ENCODE peak calls at places on chromosomes 2 and 18, in ten cellular contexts. One of them, this sample, is unnamed.

GRCh38 chr2:26164231-26164630 is 8.7 kb upstream of the GAREM2 start:
- DNase-seq in SHP77: no peak
- DNase-seq in CD8-positive, alpha-beta memory T cell: no peak
- DNase-seq in OCI-LY7: no peak
- DNase-seq in stimulated activated CD4-positive, alpha-beta T cell treated with anti-CD3 and anti-CD28 coated beads, TNF-alpha, amount 100 ng/mL, for 24 hours: no peak
- DNase-seq in midbrain: peak
- DNase-seq in left lung: no peak
- DNase-seq in NCI-H1417: no peak
- DNase-seq in fibroblast of pulmonary artery: no peak
- DNase-seq in T-helper 2 cell: no peak
- DNase-seq in this sample: no peak

GRCh38 chr2:149098722-149099121 is 60.2 kb downstream of the LYPD6B start:
- DNase-seq in SHP77: no peak
- DNase-seq in CD8-positive, alpha-beta memory T cell: no peak
- DNase-seq in midbrain: no peak
- DNase-seq in left lung: no peak
- DNase-seq in stimulated activated CD4-positive, alpha-beta T cell treated with anti-CD3 and anti-CD28 coated beads, TNF-alpha, amount 100 ng/mL, for 24 hours: no peak
- DNase-seq in fibroblast of pulmonary artery: peak
- DNase-seq in OCI-LY7: no peak
- DNase-seq in NCI-H1417: no peak
- DNase-seq in T-helper 2 cell: no peak
- DNase-seq in this sample: no peak

GRCh38 chr2:218886461-218886947 is 5.9 kb downstream of the WNT10A start:
- DNase-seq in SHP77: peak
- DNase-seq in OCI-LY7: no peak
- DNase-seq in NCI-H1417: peak
- DNase-seq in CD8-positive, alpha-beta memory T cell: no peak
- DNase-seq in fibroblast of pulmonary artery: no peak
- DNase-seq in left lung: no peak
- DNase-seq in stimulated activated CD4-positive, alpha-beta T cell treated with anti-CD3 and anti-CD28 coated beads, TNF-alpha, amount 100 ng/mL, for 24 hours: no peak
- DNase-seq in midbrain: peak
- DNase-seq in T-helper 2 cell: no peak
- DNase-seq in this sample: no peak

GRCh38 chr2:233353769-233354499 is at the start of gene DGKD:
- DNase-seq in NCI-H1417: peak
- DNase-seq in stimulated activated CD4-positive, alpha-beta T cell treated with anti-CD3 and anti-CD28 coated beads, TNF-alpha, amount 100 ng/mL, for 24 hours: peak
- DNase-seq in SHP77: no peak
- DNase-seq in fibroblast of pulmonary artery: peak
- DNase-seq in left lung: peak
- DNase-seq in CD8-positive, alpha-beta memory T cell: peak
- DNase-seq in OCI-LY7: peak
- DNase-seq in T-helper 2 cell: peak
- DNase-seq in midbrain: peak
- DNase-seq in this sample: peak

GRCh38 chr2:43084699-43085091 is 141.7 kb downstream of the ZFP36L2 start:
- DNase-seq in SHP77: no peak
- DNase-seq in left lung: peak
- DNase-seq in midbrain: no peak
- DNase-seq in NCI-H1417: no peak
- DNase-seq in T-helper 2 cell: no peak
- DNase-seq in stimulated activated CD4-positive, alpha-beta T cell treated with anti-CD3 and anti-CD28 coated beads, TNF-alpha, amount 100 ng/mL, for 24 hours: no peak
- DNase-seq in CD8-positive, alpha-beta memory T cell: no peak
- DNase-seq in fibroblast of pulmonary artery: peak
- DNase-seq in OCI-LY7: no peak
- DNase-seq in this sample: peak

GRCh38 chr2:40384714-40385113 is 67.2 kb downstream of the SLC8A1 start:
- DNase-seq in midbrain: no peak
- DNase-seq in fibroblast of pulmonary artery: peak
- DNase-seq in CD8-positive, alpha-beta memory T cell: no peak
- DNase-seq in OCI-LY7: no peak
- DNase-seq in NCI-H1417: no peak
- DNase-seq in stimulated activated CD4-positive, alpha-beta T cell treated with anti-CD3 and anti-CD28 coated beads, TNF-alpha, amount 100 ng/mL, for 24 hours: no peak
- DNase-seq in SHP77: no peak
- DNase-seq in left lung: no peak
- DNase-seq in T-helper 2 cell: no peak
- DNase-seq in this sample: no peak

GRCh38 chr2:46874236-46874929 is 41.2 kb downstream of the MCFD2 start:
- DNase-seq in CD8-positive, alpha-beta memory T cell: no peak
- DNase-seq in NCI-H1417: no peak
- DNase-seq in OCI-LY7: no peak
- DNase-seq in T-helper 2 cell: no peak
- DNase-seq in midbrain: no peak
- DNase-seq in SHP77: no peak
- DNase-seq in fibroblast of pulmonary artery: no peak
- DNase-seq in stimulated activated CD4-positive, alpha-beta T cell treated with anti-CD3 and anti-CD28 coated beads, TNF-alpha, amount 100 ng/mL, for 24 hours: no peak
- DNase-seq in left lung: no peak
- DNase-seq in this sample: no peak

GRCh38 chr2:217414429-217414828 is 554.6 kb upstream of the TNP1 start:
- DNase-seq in midbrain: no peak
- DNase-seq in left lung: no peak
- DNase-seq in CD8-positive, alpha-beta memory T cell: no peak
- DNase-seq in T-helper 2 cell: no peak
- DNase-seq in stimulated activated CD4-positive, alpha-beta T cell treated with anti-CD3 and anti-CD28 coated beads, TNF-alpha, amount 100 ng/mL, for 24 hours: no peak
- DNase-seq in OCI-LY7: no peak
- DNase-seq in fibroblast of pulmonary artery: no peak
- DNase-seq in NCI-H1417: no peak
- DNase-seq in SHP77: no peak
- DNase-seq in this sample: no peak

GRCh38 chr18:42018831-42019230 is 63.8 kb downstream of the PIK3C3 start:
- DNase-seq in T-helper 2 cell: no peak
- DNase-seq in fibroblast of pulmonary artery: no peak
- DNase-seq in midbrain: no peak
- DNase-seq in stimulated activated CD4-positive, alpha-beta T cell treated with anti-CD3 and anti-CD28 coated beads, TNF-alpha, amount 100 ng/mL, for 24 hours: no peak
- DNase-seq in CD8-positive, alpha-beta memory T cell: no peak
- DNase-seq in OCI-LY7: no peak
- DNase-seq in SHP77: no peak
- DNase-seq in left lung: no peak
- DNase-seq in NCI-H1417: no peak
- DNase-seq in this sample: no peak

GRCh38 chr2:144364988-144365738 is 154.8 kb downstream of the ZEB2 start:
- DNase-seq in T-helper 2 cell: no peak
- DNase-seq in stimulated activated CD4-positive, alpha-beta T cell treated with anti-CD3 and anti-CD28 coated beads, TNF-alpha, amount 100 ng/mL, for 24 hours: no peak
- DNase-seq in SHP77: no peak
- DNase-seq in CD8-positive, alpha-beta memory T cell: no peak
- DNase-seq in midbrain: no peak
- DNase-seq in fibroblast of pulmonary artery: peak
- DNase-seq in OCI-LY7: no peak
- DNase-seq in NCI-H1417: no peak
- DNase-seq in left lung: no peak
- DNase-seq in this sample: no peak

GRCh38 chr18:62784966-62785413 is 69.6 kb downstream of the PHLPP1 start:
- DNase-seq in SHP77: no peak
- DNase-seq in left lung: no peak
- DNase-seq in OCI-LY7: no peak
- DNase-seq in CD8-positive, alpha-beta memory T cell: no peak
- DNase-seq in fibroblast of pulmonary artery: peak
- DNase-seq in NCI-H1417: peak
- DNase-seq in midbrain: peak
- DNase-seq in T-helper 2 cell: no peak
- DNase-seq in stimulated activated CD4-positive, alpha-beta T cell treated with anti-CD3 and anti-CD28 coated beads, TNF-alpha, amount 100 ng/mL, for 24 hours: no peak
- DNase-seq in this sample: no peak

GRCh38 chr2:158102446-158102845 is 770 bp downstream of the UPP2 start:
- DNase-seq in fibroblast of pulmonary artery: peak
- DNase-seq in left lung: no peak
- DNase-seq in CD8-positive, alpha-beta memory T cell: no peak
- DNase-seq in midbrain: no peak
- DNase-seq in NCI-H1417: no peak
- DNase-seq in stimulated activated CD4-positive, alpha-beta T cell treated with anti-CD3 and anti-CD28 coated beads, TNF-alpha, amount 100 ng/mL, for 24 hours: no peak
- DNase-seq in T-helper 2 cell: no peak
- DNase-seq in OCI-LY7: no peak
- DNase-seq in SHP77: no peak
- DNase-seq in this sample: no peak

GRCh38 chr2:190849774-190850173 is 30.8 kb upstream of the GLS start:
- DNase-seq in midbrain: no peak
- DNase-seq in SHP77: no peak
- DNase-seq in left lung: no peak
- DNase-seq in NCI-H1417: no peak
- DNase-seq in OCI-LY7: no peak
- DNase-seq in T-helper 2 cell: no peak
- DNase-seq in fibroblast of pulmonary artery: peak
- DNase-seq in CD8-positive, alpha-beta memory T cell: no peak
- DNase-seq in stimulated activated CD4-positive, alpha-beta T cell treated with anti-CD3 and anti-CD28 coated beads, TNF-alpha, amount 100 ng/mL, for 24 hours: no peak
- DNase-seq in this sample: no peak

GRCh38 chr2:5743992-5744391 is 51.8 kb downstream of the SOX11 start:
- DNase-seq in midbrain: no peak
- DNase-seq in OCI-LY7: no peak
- DNase-seq in left lung: no peak
- DNase-seq in fibroblast of pulmonary artery: no peak
- DNase-seq in SHP77: no peak
- DNase-seq in CD8-positive, alpha-beta memory T cell: no peak
- DNase-seq in NCI-H1417: no peak
- DNase-seq in stimulated activated CD4-positive, alpha-beta T cell treated with anti-CD3 and anti-CD28 coated beads, TNF-alpha, amount 100 ng/mL, for 24 hours: no peak
- DNase-seq in T-helper 2 cell: no peak
- DNase-seq in this sample: no peak